ENCODE peak calls at places on chromosomes 12 and 14, in five cellular contexts. S is IMR-90, D is mesenchymal stem cell, Y is neuronal stem cell, M is H1. P is an unnamed sample.

GRCh38 chr12:113186033-113186365 is 478 bp downstream of the RITA1 start:
- DNase-seq in S (peak; percentile 18), M (no peak), Y (no peak), D (peak; percentile 37), P (no peak)

GRCh38 chr12:77299910-77300772 is 234.8 kb upstream of the E2F7 start:
- DNase-seq in D (no peak), M (no peak), S (peak; percentile 87), Y (no peak), P (peak; percentile 21)

GRCh38 chr12:114241973-114242434 is 163.9 kb downstream of the TBX5 start:
- DNase-seq in D (no peak), S (no peak), Y (no peak), M (no peak), P (no peak)

GRCh38 chr12:43882578-43883178 is 46.8 kb downstream of the TMEM117 start:
- DNase-seq in Y (peak; percentile 17), D (peak; percentile 68), M (no peak), S (peak; percentile 76), P (peak; percentile 80)

GRCh38 chr12:67661311-67662011 is 12.9 kb downstream of the DYRK2 start:
- DNase-seq in S (peak; percentile 87), Y (no peak), M (no peak), D (peak; percentile 62), P (no peak)

GRCh38 chr14:84107835-84108343 is 1422.1 kb upstream of the FLRT2 start:
- DNase-seq in D (no peak), M (no peak), Y (no peak), S (no peak), P (no peak)

GRCh38 chr12:75631809-75632208 is 120.4 kb upstream of the KRR1 start:
- DNase-seq in M (no peak), D (no peak), S (no peak), Y (no peak), P (no peak)

GRCh38 chr14:101884537-101885253 is 79.7 kb upstream of the DYNC1H1 start:
- DNase-seq in M (no peak), Y (no peak), S (no peak), D (no peak), P (no peak)

GRCh38 chr14:102949801-102950451 is 27.5 kb downstream of the AMN start:
- DNase-seq in Y (no peak), S (peak; percentile 63), M (no peak), D (no peak), P (no peak)

DNA sequence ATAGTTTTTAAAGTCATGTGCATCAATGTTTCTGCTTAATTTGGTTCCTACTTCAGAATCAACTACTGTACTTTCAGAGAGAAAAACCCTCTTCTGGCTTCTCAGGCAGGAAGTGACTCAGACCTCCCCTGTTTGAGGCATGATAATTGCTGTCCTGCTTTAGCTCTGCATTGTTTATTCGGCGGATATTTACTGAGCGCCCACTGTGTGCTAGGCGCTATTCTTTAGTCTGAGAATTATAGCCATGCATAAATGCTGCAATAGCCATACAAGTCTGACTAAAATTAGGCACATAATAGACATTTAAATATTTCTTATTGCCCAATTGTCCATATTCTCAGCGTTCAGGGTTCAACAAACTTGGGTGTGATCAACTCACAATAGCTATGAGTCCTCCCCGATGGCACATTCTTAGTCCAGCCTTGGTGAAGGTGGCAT is 6.1 kb upstream of the AMIGO2 start:
- DNase-seq in D (peak; percentile 88), Y (no peak), S (peak; percentile 77), M (no peak), P (peak; percentile 30)
- H3K18ac ChIP-seq in D (no peak overlapping the region), Y (no peak overlapping the region), S (peak overlapping the region; percentile 34), M (no peak overlapping the region), P (no peak overlapping the region)

GRCh38 chr12:31815096-31815495 is 86.3 kb upstream of the AMN1 start:
- DNase-seq in D (no peak), M (no peak), Y (no peak), S (no peak), P (no peak)
- H2AFZ ChIP-seq in D (no peak overlapping the region), M (no peak overlapping the region), Y (no peak overlapping the region), S (no peak overlapping the region), P (no peak overlapping the region)

DNA sequence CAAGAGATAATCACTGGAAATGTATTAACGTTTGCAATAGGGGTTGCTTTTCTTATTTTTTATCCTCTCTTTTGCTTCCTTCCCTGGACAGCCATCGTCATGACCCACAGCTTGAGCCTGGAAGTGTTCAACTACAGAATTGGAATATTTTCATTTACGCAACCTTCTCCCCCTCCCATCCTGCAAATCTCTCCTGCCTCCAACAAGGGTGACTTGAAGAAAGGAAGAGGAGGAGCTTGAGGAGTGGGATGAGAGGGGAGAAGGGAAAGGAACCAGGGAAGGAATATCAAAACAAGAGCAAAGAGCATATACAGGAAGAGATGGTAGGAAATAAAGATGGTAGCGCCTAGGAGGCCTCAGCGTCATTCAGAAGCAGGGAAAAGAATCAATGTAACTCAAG is 1.6 kb upstream of the MANSC4 start:
- DNase-seq in D (peak; percentile 35), Y (no peak), S (peak; percentile 67), M (no peak), P (no peak)
- H3K4me3 ChIP-seq in D (peak overlapping the region; percentile 96), Y (peak overlapping the region; percentile 70), S (peak overlapping the region; percentile 4), M (no peak overlapping the region), P (no peak overlapping the region)

GRCh38 chr14:21025374-21026151 is 702 bp upstream of the NDRG2 start:
- DNase-seq in M (peak; percentile 85), S (no peak), Y (peak; percentile 31), D (no peak), P (no peak)
- H3K18ac ChIP-seq in M (peak overlapping the region; percentile 93), S (no peak overlapping the region), Y (peak overlapping the region; percentile 95), D (peak overlapping the region; percentile 73), P (peak overlapping the region; percentile 94)

DNA sequence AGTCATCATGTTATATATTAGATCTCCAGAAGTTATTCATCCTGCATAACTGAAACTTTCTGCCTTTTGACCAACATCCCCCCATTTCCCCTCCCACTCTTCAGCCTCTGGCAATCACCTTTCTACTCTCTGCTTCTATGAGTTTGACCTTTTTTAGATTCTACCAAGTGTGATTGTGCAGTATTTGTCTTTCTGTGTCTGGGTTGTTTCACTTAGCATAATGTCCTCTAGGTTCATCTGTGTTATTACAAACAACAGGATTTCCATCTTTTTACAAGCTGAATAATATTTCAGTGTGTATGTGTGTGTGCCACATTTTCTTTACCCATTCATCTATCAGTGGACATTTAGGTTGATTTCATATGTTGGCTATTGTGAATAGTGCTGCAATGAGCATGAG is 11.2 kb upstream of the WSCD2 start:
- DNase-seq in Y (no peak), M (no peak), S (no peak), D (no peak), P (no peak)
- H2AFZ ChIP-seq in Y (no peak overlapping the region), M (no peak overlapping the region), S (no peak overlapping the region), D (no peak overlapping the region), P (no peak overlapping the region)